ENCODE peak calls at places on chromosomes 6 and 20, in six cellular contexts. One of them, this sample, is unnamed.
A peak's percentile ranks its signal among the peaks of the same experiment; 100 is the strongest.

GRCh38 chr6:17653198-17653881 is 53.2 kb downstream of the FAM8A1 start:
- DNase-seq in endodermal cell: no peak
- DNase-seq in keratinocyte: no peak
- DNase-seq in ovary: no peak
- DNase-seq in Peyer's patch: no peak
- DNase-seq in neuronal stem cell: no peak
- DNase-seq in this sample: no peak

GRCh38 chr6:89208551-89208950 is 8.6 kb downstream of the GABRR1 start:
- DNase-seq in Peyer's patch: no peak
- DNase-seq in endodermal cell: no peak
- DNase-seq in neuronal stem cell: no peak
- DNase-seq in ovary: no peak
- DNase-seq in keratinocyte: no peak
- DNase-seq in this sample: peak; percentile 21

GRCh38 chr6:155628315-155628714 is 172.7 kb upstream of the NOX3 start:
- DNase-seq in keratinocyte: no peak
- DNase-seq in endodermal cell: no peak
- DNase-seq in ovary: no peak
- DNase-seq in Peyer's patch: no peak
- DNase-seq in neuronal stem cell: no peak
- DNase-seq in this sample: no peak

GRCh38 chr6:71509142-71509541 is 220.5 kb downstream of the OGFRL1 start:
- DNase-seq in Peyer's patch: no peak
- DNase-seq in ovary: no peak
- DNase-seq in endodermal cell: no peak
- DNase-seq in neuronal stem cell: no peak
- DNase-seq in keratinocyte: no peak
- DNase-seq in this sample: no peak

GRCh38 chr6:44043036-44043478 is 84.2 kb downstream of the MRPL14 start:
- DNase-seq in neuronal stem cell: no peak
- DNase-seq in keratinocyte: no peak
- DNase-seq in ovary: no peak
- DNase-seq in endodermal cell: no peak
- DNase-seq in Peyer's patch: no peak
- DNase-seq in this sample: no peak

GRCh38 chr6:48962041-48962440 is 501.0 kb downstream of the MMUT start:
- DNase-seq in neuronal stem cell: no peak
- DNase-seq in endodermal cell: no peak
- DNase-seq in ovary: no peak
- DNase-seq in Peyer's patch: no peak
- DNase-seq in keratinocyte: no peak
- DNase-seq in this sample: no peak

GRCh38 chr6:29834564-29835436 is 7.2 kb downstream of the HLA-G start:
- DNase-seq in Peyer's patch: peak; percentile 21
- DNase-seq in ovary: no peak
- DNase-seq in neuronal stem cell: peak; percentile 33
- DNase-seq in endodermal cell: peak; percentile 91
- DNase-seq in keratinocyte: no peak
- DNase-seq in this sample: no peak

GRCh38 chr6:105431226-105431625 is 28.3 kb upstream of the PREP start:
- DNase-seq in neuronal stem cell: peak; percentile 27
- DNase-seq in keratinocyte: no peak
- DNase-seq in ovary: no peak
- DNase-seq in Peyer's patch: no peak
- DNase-seq in endodermal cell: peak; percentile 48
- DNase-seq in this sample: no peak

GRCh38 chr20:7606941-7607340 is 333.3 kb downstream of the HAO1 start:
- DNase-seq in neuronal stem cell: no peak
- DNase-seq in endodermal cell: no peak
- DNase-seq in ovary: no peak
- DNase-seq in Peyer's patch: no peak
- DNase-seq in keratinocyte: no peak
- DNase-seq in this sample: no peak

GRCh38 chr6:90319979-90320667 is 23.5 kb upstream of the BACH2 start:
- DNase-seq in ovary: no peak
- DNase-seq in endodermal cell: no peak
- DNase-seq in Peyer's patch: no peak
- DNase-seq in neuronal stem cell: no peak
- DNase-seq in keratinocyte: no peak
- DNase-seq in this sample: no peak

GRCh38 chr6:165943908-165944307 is 223.7 kb downstream of the TBXT start:
- DNase-seq in neuronal stem cell: no peak
- DNase-seq in ovary: no peak
- DNase-seq in keratinocyte: no peak
- DNase-seq in Peyer's patch: no peak
- DNase-seq in endodermal cell: no peak
- DNase-seq in this sample: no peak

GRCh38 chr6:135722679-135723078 is 128.8 kb upstream of the PDE7B start:
- DNase-seq in neuronal stem cell: no peak
- DNase-seq in Peyer's patch: no peak
- DNase-seq in ovary: no peak
- DNase-seq in endodermal cell: no peak
- DNase-seq in keratinocyte: peak; percentile 4
- DNase-seq in this sample: no peak

GRCh38 chr6:120198033-120198432 is 848.5 kb upstream of the MAN1A1 start:
- DNase-seq in Peyer's patch: no peak
- DNase-seq in neuronal stem cell: no peak
- DNase-seq in keratinocyte: no peak
- DNase-seq in ovary: no peak
- DNase-seq in endodermal cell: peak; percentile 59
- DNase-seq in this sample: no peak

GRCh38 chr6:161251345-161251744 is 22.5 kb downstream of the AGPAT4 start:
- DNase-seq in Peyer's patch: no peak
- DNase-seq in neuronal stem cell: no peak
- DNase-seq in ovary: no peak
- DNase-seq in endodermal cell: no peak
- DNase-seq in keratinocyte: no peak
- DNase-seq in this sample: no peak

GRCh38 chr20:63807654-63808053 is 23.4 kb downstream of the ZBTB46 start:
- DNase-seq in neuronal stem cell: no peak
- DNase-seq in ovary: no peak
- DNase-seq in Peyer's patch: no peak
- DNase-seq in keratinocyte: no peak
- DNase-seq in endodermal cell: no peak
- DNase-seq in this sample: no peak

GRCh38 chr6:64477311-64477850 is 841.8 kb downstream of the PHF3 start:
- DNase-seq in ovary: no peak
- DNase-seq in Peyer's patch: no peak
- DNase-seq in keratinocyte: no peak
- DNase-seq in neuronal stem cell: no peak
- DNase-seq in endodermal cell: no peak
- DNase-seq in this sample: no peak

GRCh38 chr6:39853604-39854003 is 61.4 kb downstream of the DAAM2 start:
- DNase-seq in Peyer's patch: no peak
- DNase-seq in keratinocyte: no peak
- DNase-seq in endodermal cell: no peak
- DNase-seq in ovary: no peak
- DNase-seq in neuronal stem cell: no peak
- DNase-seq in this sample: no peak

GRCh38 chr20:42795399-42795798 is 394.3 kb downstream of the PTPRT start:
- DNase-seq in Peyer's patch: no peak
- DNase-seq in neuronal stem cell: no peak
- DNase-seq in keratinocyte: no peak
- DNase-seq in ovary: no peak
- DNase-seq in endodermal cell: no peak
- DNase-seq in this sample: no peak

GRCh38 chr6:81708306-81708705 is 44.2 kb downstream of the TENT5A start:
- DNase-seq in ovary: no peak
- DNase-seq in neuronal stem cell: peak; percentile 47
- DNase-seq in Peyer's patch: no peak
- DNase-seq in endodermal cell: peak; percentile 75
- DNase-seq in keratinocyte: no peak
- DNase-seq in this sample: no peak

GRCh38 chr20:1469925-1470571 is 3.4 kb upstream of the NSFL1C start:
- DNase-seq in neuronal stem cell: peak; percentile 53
- DNase-seq in endodermal cell: peak; percentile 95
- DNase-seq in Peyer's patch: peak; percentile 57
- DNase-seq in ovary: peak; percentile 53
- DNase-seq in keratinocyte: peak; percentile 92
- DNase-seq in this sample: peak; percentile 52

GRCh38 chr20:49801882-49802281 is 10.7 kb upstream of the SLC9A8 start:
- DNase-seq in keratinocyte: no peak
- DNase-seq in ovary: no peak
- DNase-seq in endodermal cell: no peak
- DNase-seq in neuronal stem cell: no peak
- DNase-seq in Peyer's patch: no peak
- DNase-seq in this sample: no peak

GRCh38 chr6:82415820-82416219 is 52.2 kb downstream of the TPBG start:
- DNase-seq in ovary: no peak
- DNase-seq in neuronal stem cell: no peak
- DNase-seq in keratinocyte: no peak
- DNase-seq in endodermal cell: no peak
- DNase-seq in Peyer's patch: no peak
- DNase-seq in this sample: no peak

GRCh38 chr6:77740380-77740779 is 87.5 kb downstream of the MEI4 start:
- DNase-seq in Peyer's patch: no peak
- DNase-seq in keratinocyte: no peak
- DNase-seq in endodermal cell: no peak
- DNase-seq in neuronal stem cell: no peak
- DNase-seq in ovary: no peak
- DNase-seq in this sample: no peak

GRCh38 chr6:109165392-109165964 is 70.2 kb downstream of the CEP57L1 start:
- DNase-seq in keratinocyte: no peak
- DNase-seq in ovary: no peak
- DNase-seq in Peyer's patch: no peak
- DNase-seq in neuronal stem cell: no peak
- DNase-seq in endodermal cell: peak; percentile 54
- DNase-seq in this sample: no peak

DNA sequence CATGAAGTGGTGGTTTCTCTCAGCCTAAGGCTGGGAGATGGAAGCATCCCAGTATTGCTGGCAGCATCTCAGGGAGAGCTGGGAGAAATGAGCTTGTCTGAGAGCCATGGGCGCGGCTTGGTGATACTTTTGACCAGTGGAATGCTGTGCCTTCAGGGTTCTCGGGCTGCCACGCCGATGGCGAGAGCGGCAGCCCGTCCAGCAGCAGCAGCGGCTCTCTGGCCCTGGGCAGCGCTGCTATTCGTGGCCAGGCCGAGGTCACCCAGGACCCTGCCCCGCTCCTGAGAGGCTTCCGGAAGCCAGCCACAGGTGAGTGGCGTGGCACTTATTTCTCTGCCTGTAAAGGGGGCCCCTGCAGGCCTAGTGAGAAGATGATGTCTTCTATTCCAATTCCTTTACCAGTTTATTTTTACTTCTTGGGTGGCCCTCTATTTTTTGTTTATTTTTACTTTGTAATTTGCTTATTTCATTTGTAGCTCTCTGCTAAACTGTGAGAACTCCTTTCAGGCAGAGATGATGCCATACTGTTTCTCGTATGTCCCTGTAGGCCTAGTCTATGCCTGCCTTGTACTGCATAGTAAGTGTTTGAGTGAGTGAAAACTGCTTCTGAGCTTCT is 71.7 kb downstream of the ASXL1 start:
- DNase-seq in Peyer's patch: no peak
- DNase-seq in neuronal stem cell: no peak
- DNase-seq in ovary: no peak
- DNase-seq in keratinocyte: no peak
- DNase-seq in endodermal cell: no peak
- DNase-seq in this sample: no peak
- H3K36me3 ChIP-seq in Peyer's patch: peaks cover 75% of the 10 kb centered on the region
- H3K36me3 ChIP-seq in neuronal stem cell: peaks cover 87% of the 10 kb centered on the region
- H3K36me3 ChIP-seq in ovary: no peaks in the 10 kb centered on the region
- H3K36me3 ChIP-seq in keratinocyte: peaks cover 19% of the 10 kb centered on the region
- H3K36me3 ChIP-seq in endodermal cell: peaks cover 76% of the 10 kb centered on the region
- H3K36me3 ChIP-seq in this sample: peaks cover 55% of the 10 kb centered on the region

DNA sequence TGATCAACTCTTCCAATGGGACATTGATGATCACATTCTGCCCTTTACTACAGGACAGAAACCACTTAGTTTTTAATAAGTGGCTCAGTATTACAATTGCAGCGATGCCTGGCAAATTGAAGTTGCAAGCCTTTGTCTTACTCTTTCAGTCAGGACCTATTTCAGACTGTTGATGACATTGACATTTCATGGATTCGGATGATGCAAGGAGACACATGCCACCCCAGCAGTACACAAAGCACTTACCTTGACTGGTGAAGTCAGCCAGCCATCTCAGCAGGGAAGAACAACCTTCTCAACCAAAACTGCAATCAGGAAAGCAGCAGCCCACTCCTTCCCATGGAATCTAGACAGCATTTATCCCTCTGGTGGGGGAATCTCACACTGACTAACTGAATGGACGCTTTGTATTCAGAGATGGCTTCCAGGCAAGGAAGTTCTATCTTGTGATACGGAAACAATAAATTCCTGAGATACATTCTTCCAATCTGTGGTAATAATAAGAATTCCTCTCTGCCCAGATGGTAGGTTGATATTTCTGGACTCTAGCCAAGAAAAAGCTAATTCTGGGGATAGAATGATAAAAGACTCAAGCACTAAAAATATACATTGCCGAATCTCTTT is 24.8 kb downstream of the NFYA start:
- DNase-seq in endodermal cell: no peak
- DNase-seq in keratinocyte: peak; percentile 46
- DNase-seq in neuronal stem cell: no peak
- DNase-seq in ovary: no peak
- DNase-seq in Peyer's patch: no peak
- DNase-seq in this sample: no peak
- H3K36me3 ChIP-seq in endodermal cell: peaks cover 87% of the 10 kb centered on the region
- H3K36me3 ChIP-seq in keratinocyte: peaks cover 15% of the 10 kb centered on the region
- H3K36me3 ChIP-seq in neuronal stem cell: peaks cover 87% of the 10 kb centered on the region
- H3K36me3 ChIP-seq in ovary: no peaks in the 10 kb centered on the region
- H3K36me3 ChIP-seq in Peyer's patch: peaks cover 91% of the 10 kb centered on the region
- H3K36me3 ChIP-seq in this sample: peaks cover 28% of the 10 kb centered on the region

GRCh38 chr20:50953196-50953595 is 5.1 kb downstream of the DPM1 start:
- DNase-seq in Peyer's patch: no peak
- DNase-seq in ovary: no peak
- DNase-seq in endodermal cell: no peak
- DNase-seq in keratinocyte: no peak
- DNase-seq in neuronal stem cell: no peak
- DNase-seq in this sample: no peak
- H3K36me3 ChIP-seq in Peyer's patch: peaks cover 53% of the 10 kb centered on the region
- H3K36me3 ChIP-seq in ovary: no peaks in the 10 kb centered on the region
- H3K36me3 ChIP-seq in endodermal cell: peaks cover 68% of the 10 kb centered on the region
- H3K36me3 ChIP-seq in keratinocyte: peaks cover 18% of the 10 kb centered on the region
- H3K36me3 ChIP-seq in neuronal stem cell: peaks cover 77% of the 10 kb centered on the region
- H3K36me3 ChIP-seq in this sample: peaks cover 29% of the 10 kb centered on the region

DNA sequence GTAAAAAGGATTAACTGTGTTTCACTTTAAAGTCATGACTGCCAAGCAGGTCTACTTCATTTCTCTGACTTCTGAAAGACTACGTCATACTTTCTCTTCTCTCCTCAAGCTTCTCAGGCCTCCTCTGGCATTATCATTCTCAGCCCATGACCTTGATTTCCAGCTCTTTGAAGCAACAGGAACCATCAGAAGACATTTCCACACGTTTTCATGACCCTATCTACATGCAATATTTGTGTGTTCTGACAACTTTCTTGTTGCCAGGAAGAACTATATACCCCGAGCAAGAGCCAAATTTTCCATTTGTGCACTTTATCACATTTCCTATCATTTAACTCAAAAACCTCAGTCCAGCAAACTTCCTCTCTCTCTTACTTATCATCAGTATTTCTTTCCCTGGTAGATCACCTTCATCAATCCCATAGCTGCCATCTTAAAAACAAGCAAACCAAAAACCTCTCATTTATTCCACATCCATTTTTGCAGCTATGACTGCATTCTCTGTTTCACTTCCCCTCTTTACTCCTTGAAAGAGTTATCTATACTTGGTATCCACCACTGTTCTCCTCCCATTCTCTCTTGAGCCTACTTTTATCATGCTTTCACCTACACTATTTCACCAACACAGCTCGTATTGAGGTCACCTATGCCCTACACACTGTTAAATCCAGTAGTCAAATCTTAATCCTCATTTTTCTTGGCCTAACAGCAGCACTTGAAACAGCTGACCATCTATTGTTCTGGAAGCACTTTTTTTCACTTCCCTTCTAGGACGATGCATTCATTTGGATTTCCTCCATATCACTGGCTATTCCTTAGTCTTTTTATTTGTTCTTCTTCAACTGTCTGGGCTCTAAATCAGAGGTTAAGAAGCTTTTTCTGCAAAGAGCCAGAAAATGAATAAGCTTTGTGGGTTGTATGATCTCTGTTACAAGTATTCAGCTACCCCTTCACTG is 47.1 kb downstream of the STX7 start:
- DNase-seq in Peyer's patch: no peak
- DNase-seq in endodermal cell: no peak
- DNase-seq in ovary: no peak
- DNase-seq in neuronal stem cell: no peak
- DNase-seq in keratinocyte: no peak
- DNase-seq in this sample: no peak
- H3K36me3 ChIP-seq in Peyer's patch: peaks cover 91% of the 10 kb centered on the region
- H3K36me3 ChIP-seq in endodermal cell: peaks cover 80% of the 10 kb centered on the region
- H3K36me3 ChIP-seq in ovary: no peaks in the 10 kb centered on the region
- H3K36me3 ChIP-seq in neuronal stem cell: peaks cover 53% of the 10 kb centered on the region
- H3K36me3 ChIP-seq in keratinocyte: peaks cover 7% of the 10 kb centered on the region
- H3K36me3 ChIP-seq in this sample: peaks cover 50% of the 10 kb centered on the region